ENCODE peak calls at places on chromosome 20, in nine cellular contexts. One of them, this sample, is unnamed.

GRCh38 chr20:44028868-44029847 is 114.5 kb downstream of the TOX2 start:
- DNase-seq in heart left ventricle: no peak
- DNase-seq in psoas muscle: no peak
- DNase-seq in cardiac muscle cell: no peak
- DNase-seq in epithelial cell of esophagus: no peak
- DNase-seq in CD8-positive, alpha-beta T cell: no peak
- DNase-seq in lower lobe of right lung: no peak
- DNase-seq in fibroblast of pulmonary artery: no peak
- DNase-seq in adrenal gland: no peak
- DNase-seq in this sample: no peak

GRCh38 chr20:17538517-17539170 is 7.5 kb upstream of the BFSP1 start:
- DNase-seq in heart left ventricle: no peak
- DNase-seq in psoas muscle: no peak
- DNase-seq in cardiac muscle cell: no peak
- DNase-seq in epithelial cell of esophagus: peak
- DNase-seq in CD8-positive, alpha-beta T cell: no peak
- DNase-seq in lower lobe of right lung: no peak
- DNase-seq in fibroblast of pulmonary artery: no peak
- DNase-seq in adrenal gland: peak
- DNase-seq in this sample: peak

GRCh38 chr20:44153636-44154043 is 33.3 kb downstream of the JPH2 start:
- DNase-seq in heart left ventricle: no peak
- DNase-seq in psoas muscle: no peak
- DNase-seq in cardiac muscle cell: no peak
- DNase-seq in epithelial cell of esophagus: no peak
- DNase-seq in CD8-positive, alpha-beta T cell: peak
- DNase-seq in lower lobe of right lung: no peak
- DNase-seq in fibroblast of pulmonary artery: peak
- DNase-seq in adrenal gland: no peak
- DNase-seq in this sample: no peak

GRCh38 chr20:15061955-15062354 is 724.5 kb upstream of the FLRT3 start:
- DNase-seq in heart left ventricle: no peak
- DNase-seq in psoas muscle: no peak
- DNase-seq in cardiac muscle cell: peak
- DNase-seq in epithelial cell of esophagus: peak
- DNase-seq in CD8-positive, alpha-beta T cell: no peak
- DNase-seq in lower lobe of right lung: no peak
- DNase-seq in fibroblast of pulmonary artery: no peak
- DNase-seq in adrenal gland: no peak
- DNase-seq in this sample: no peak

GRCh38 chr20:13274311-13274965 is 53.4 kb downstream of the ISM1 start:
- DNase-seq in heart left ventricle: peak
- DNase-seq in psoas muscle: no peak
- DNase-seq in cardiac muscle cell: peak
- DNase-seq in epithelial cell of esophagus: no peak
- DNase-seq in CD8-positive, alpha-beta T cell: no peak
- DNase-seq in lower lobe of right lung: no peak
- DNase-seq in fibroblast of pulmonary artery: no peak
- DNase-seq in adrenal gland: no peak
- DNase-seq in this sample: no peak

GRCh38 chr20:22773326-22773725 is 189.0 kb upstream of the FOXA2 start:
- DNase-seq in heart left ventricle: no peak
- DNase-seq in psoas muscle: no peak
- DNase-seq in cardiac muscle cell: no peak
- DNase-seq in epithelial cell of esophagus: no peak
- DNase-seq in CD8-positive, alpha-beta T cell: no peak
- DNase-seq in lower lobe of right lung: no peak
- DNase-seq in fibroblast of pulmonary artery: peak
- DNase-seq in adrenal gland: no peak
- DNase-seq in this sample: no peak

GRCh38 chr20:14861028-14861699 is 523.8 kb upstream of the FLRT3 start:
- DNase-seq in heart left ventricle: no peak
- DNase-seq in psoas muscle: no peak
- DNase-seq in cardiac muscle cell: no peak
- DNase-seq in epithelial cell of esophagus: no peak
- DNase-seq in CD8-positive, alpha-beta T cell: no peak
- DNase-seq in lower lobe of right lung: no peak
- DNase-seq in fibroblast of pulmonary artery: no peak
- DNase-seq in adrenal gland: no peak
- DNase-seq in this sample: no peak

GRCh38 chr20:22402990-22403859 is 181.1 kb downstream of the FOXA2 start:
- DNase-seq in heart left ventricle: no peak
- DNase-seq in psoas muscle: no peak
- DNase-seq in cardiac muscle cell: peak
- DNase-seq in epithelial cell of esophagus: peak
- DNase-seq in CD8-positive, alpha-beta T cell: no peak
- DNase-seq in lower lobe of right lung: no peak
- DNase-seq in fibroblast of pulmonary artery: peak
- DNase-seq in adrenal gland: no peak
- DNase-seq in this sample: no peak

GRCh38 chr20:59633646-59634045 is 29.3 kb downstream of the PHACTR3 start:
- DNase-seq in heart left ventricle: no peak
- DNase-seq in psoas muscle: no peak
- DNase-seq in cardiac muscle cell: no peak
- DNase-seq in epithelial cell of esophagus: no peak
- DNase-seq in CD8-positive, alpha-beta T cell: no peak
- DNase-seq in lower lobe of right lung: no peak
- DNase-seq in fibroblast of pulmonary artery: no peak
- DNase-seq in adrenal gland: no peak
- DNase-seq in this sample: no peak

GRCh38 chr20:62219101-62219991 is 732 bp downstream of the HRH3 start:
- DNase-seq in heart left ventricle: no peak
- DNase-seq in psoas muscle: no peak
- DNase-seq in cardiac muscle cell: peak
- DNase-seq in epithelial cell of esophagus: no peak
- DNase-seq in CD8-positive, alpha-beta T cell: no peak
- DNase-seq in lower lobe of right lung: no peak
- DNase-seq in fibroblast of pulmonary artery: no peak
- DNase-seq in adrenal gland: no peak
- DNase-seq in this sample: no peak

GRCh38 chr20:4225778-4226177 is 210.4 kb upstream of the RNF24 start:
- DNase-seq in heart left ventricle: peak
- DNase-seq in psoas muscle: no peak
- DNase-seq in cardiac muscle cell: no peak
- DNase-seq in epithelial cell of esophagus: peak
- DNase-seq in CD8-positive, alpha-beta T cell: no peak
- DNase-seq in lower lobe of right lung: no peak
- DNase-seq in fibroblast of pulmonary artery: peak
- DNase-seq in adrenal gland: peak
- DNase-seq in this sample: no peak

GRCh38 chr20:44738779-44739477 is 6.7 kb upstream of the KCNK15 start:
- DNase-seq in heart left ventricle: peak
- DNase-seq in psoas muscle: peak
- DNase-seq in cardiac muscle cell: peak
- DNase-seq in epithelial cell of esophagus: peak
- DNase-seq in CD8-positive, alpha-beta T cell: peak
- DNase-seq in lower lobe of right lung: no peak
- DNase-seq in fibroblast of pulmonary artery: peak
- DNase-seq in adrenal gland: peak
- DNase-seq in this sample: peak

GRCh38 chr20:4671015-4671414 is 50.7 kb upstream of the PRND start:
- DNase-seq in heart left ventricle: no peak
- DNase-seq in psoas muscle: no peak
- DNase-seq in cardiac muscle cell: no peak
- DNase-seq in epithelial cell of esophagus: no peak
- DNase-seq in CD8-positive, alpha-beta T cell: no peak
- DNase-seq in lower lobe of right lung: no peak
- DNase-seq in fibroblast of pulmonary artery: no peak
- DNase-seq in adrenal gland: no peak
- DNase-seq in this sample: no peak

GRCh38 chr20:43985608-43986316 is 71.1 kb downstream of the TOX2 start:
- DNase-seq in heart left ventricle: no peak
- DNase-seq in psoas muscle: no peak
- DNase-seq in cardiac muscle cell: no peak
- DNase-seq in epithelial cell of esophagus: no peak
- DNase-seq in CD8-positive, alpha-beta T cell: no peak
- DNase-seq in lower lobe of right lung: no peak
- DNase-seq in fibroblast of pulmonary artery: no peak
- DNase-seq in adrenal gland: no peak
- DNase-seq in this sample: no peak

DNA sequence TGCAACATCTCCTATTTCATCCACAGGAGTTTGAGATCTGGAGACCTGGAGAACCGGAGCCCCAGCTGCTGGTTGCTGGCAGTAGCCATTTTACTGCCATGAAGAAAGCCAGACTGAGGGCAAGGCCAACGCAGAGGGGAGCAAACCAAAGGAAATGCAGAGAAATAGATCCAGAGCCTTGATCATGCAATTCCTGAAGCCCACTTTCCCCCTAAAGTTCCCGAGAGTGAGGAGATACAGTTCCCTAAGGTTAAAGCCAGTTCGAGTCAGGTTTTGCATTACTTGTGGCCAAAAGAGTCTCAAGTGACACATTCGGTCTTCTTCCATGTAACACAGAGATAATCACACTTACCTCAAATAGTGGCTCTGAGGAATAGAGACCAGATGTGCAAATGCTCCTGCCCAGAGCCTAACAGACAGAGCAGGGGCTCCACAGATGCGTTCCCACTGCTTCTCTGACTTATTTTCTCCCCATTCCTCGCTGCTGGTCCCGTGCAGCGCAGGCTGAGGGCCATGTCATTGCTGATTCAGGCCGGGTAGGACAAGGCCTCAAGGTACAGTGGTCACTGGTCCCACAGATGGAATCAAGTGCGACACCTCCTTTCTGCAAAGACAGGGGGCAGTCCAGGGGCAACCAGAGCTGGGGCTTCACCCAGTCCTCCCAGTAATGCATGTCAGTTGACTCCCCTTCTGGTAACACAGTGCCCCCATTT is 35.1 kb upstream of the NFATC2 start:
- DNase-seq in heart left ventricle: no peak
- DNase-seq in psoas muscle: no peak
- DNase-seq in cardiac muscle cell: no peak
- DNase-seq in epithelial cell of esophagus: no peak
- DNase-seq in CD8-positive, alpha-beta T cell: no peak
- DNase-seq in lower lobe of right lung: no peak
- DNase-seq in fibroblast of pulmonary artery: no peak
- DNase-seq in adrenal gland: no peak
- DNase-seq in this sample: no peak
- TF ChIP-seq CTCF in heart left ventricle: no peak
- TF ChIP-seq CTCF in psoas muscle: no peak
- TF ChIP-seq CTCF in cardiac muscle cell: no peak
- TF ChIP-seq CTCF in epithelial cell of esophagus: no peak
- TF ChIP-seq CTCF in CD8-positive, alpha-beta T cell: no peak
- TF ChIP-seq CTCF in lower lobe of right lung: no peak
- TF ChIP-seq CTCF in fibroblast of pulmonary artery: no peak
- TF ChIP-seq CTCF in adrenal gland: no peak
- TF ChIP-seq CTCF in this sample: no peak

GRCh38 chr20:58228484-58229197 is at the start of gene ANKRD60:
- DNase-seq in heart left ventricle: no peak
- DNase-seq in psoas muscle: no peak
- DNase-seq in cardiac muscle cell: peak
- DNase-seq in epithelial cell of esophagus: peak
- DNase-seq in CD8-positive, alpha-beta T cell: peak
- DNase-seq in lower lobe of right lung: no peak
- DNase-seq in fibroblast of pulmonary artery: peak
- DNase-seq in adrenal gland: peak
- DNase-seq in this sample: no peak
- H3K4me3 ChIP-seq in heart left ventricle: no peak
- H3K4me3 ChIP-seq in psoas muscle: no peak
- H3K4me3 ChIP-seq in cardiac muscle cell: peak
- H3K4me3 ChIP-seq in epithelial cell of esophagus: peak
- H3K4me3 ChIP-seq in CD8-positive, alpha-beta T cell: no peak
- H3K4me3 ChIP-seq in lower lobe of right lung: no peak
- H3K4me3 ChIP-seq in fibroblast of pulmonary artery: peak
- H3K4me3 ChIP-seq in adrenal gland: peak
- H3K4me3 ChIP-seq in this sample: no peak

DNA sequence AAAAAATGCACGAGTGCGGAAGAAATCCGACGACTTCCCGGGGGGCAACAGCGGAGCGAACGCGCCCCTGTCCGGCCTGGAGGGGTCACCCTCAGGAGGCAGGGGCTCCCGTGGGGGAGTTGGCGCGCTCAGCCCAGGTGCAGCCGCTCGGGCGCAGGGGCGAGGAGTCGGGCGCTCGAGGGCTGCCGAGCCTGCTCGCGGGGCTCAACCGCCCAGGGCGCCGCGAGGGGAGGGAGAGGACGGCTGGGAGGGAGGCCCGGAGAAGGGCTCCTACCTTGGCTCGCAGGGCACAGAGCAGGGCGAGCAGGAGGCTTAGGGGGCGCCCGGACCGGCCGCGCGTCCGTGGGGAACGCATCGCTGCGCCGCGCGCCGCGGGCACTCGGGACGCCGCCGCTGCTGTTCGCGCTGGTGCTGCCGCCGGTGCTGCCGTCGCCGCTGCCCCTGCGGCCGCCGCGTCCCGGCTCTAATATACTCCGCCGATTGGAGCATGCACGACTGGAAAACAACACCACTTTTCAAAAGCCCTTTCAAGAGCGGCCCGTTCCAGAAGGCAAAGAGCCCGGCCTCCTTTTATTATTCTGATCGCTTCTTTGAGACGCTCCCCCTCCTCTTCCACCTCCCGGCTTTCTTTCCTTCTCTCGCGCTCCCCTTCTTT is 496 bp downstream of the JAG1 start:
- DNase-seq in heart left ventricle: no peak
- DNase-seq in psoas muscle: peak
- DNase-seq in cardiac muscle cell: peak
- DNase-seq in epithelial cell of esophagus: no peak
- DNase-seq in CD8-positive, alpha-beta T cell: no peak
- DNase-seq in lower lobe of right lung: peak
- DNase-seq in fibroblast of pulmonary artery: no peak
- DNase-seq in adrenal gland: peak
- DNase-seq in this sample: no peak
- TF ChIP-seq CTCF in heart left ventricle: no peak
- TF ChIP-seq CTCF in psoas muscle: no peak
- TF ChIP-seq CTCF in cardiac muscle cell: no peak
- TF ChIP-seq CTCF in epithelial cell of esophagus: no peak
- TF ChIP-seq CTCF in CD8-positive, alpha-beta T cell: no peak
- TF ChIP-seq CTCF in lower lobe of right lung: no peak
- TF ChIP-seq CTCF in fibroblast of pulmonary artery: no peak
- TF ChIP-seq CTCF in adrenal gland: no peak
- TF ChIP-seq CTCF in this sample: no peak

DNA sequence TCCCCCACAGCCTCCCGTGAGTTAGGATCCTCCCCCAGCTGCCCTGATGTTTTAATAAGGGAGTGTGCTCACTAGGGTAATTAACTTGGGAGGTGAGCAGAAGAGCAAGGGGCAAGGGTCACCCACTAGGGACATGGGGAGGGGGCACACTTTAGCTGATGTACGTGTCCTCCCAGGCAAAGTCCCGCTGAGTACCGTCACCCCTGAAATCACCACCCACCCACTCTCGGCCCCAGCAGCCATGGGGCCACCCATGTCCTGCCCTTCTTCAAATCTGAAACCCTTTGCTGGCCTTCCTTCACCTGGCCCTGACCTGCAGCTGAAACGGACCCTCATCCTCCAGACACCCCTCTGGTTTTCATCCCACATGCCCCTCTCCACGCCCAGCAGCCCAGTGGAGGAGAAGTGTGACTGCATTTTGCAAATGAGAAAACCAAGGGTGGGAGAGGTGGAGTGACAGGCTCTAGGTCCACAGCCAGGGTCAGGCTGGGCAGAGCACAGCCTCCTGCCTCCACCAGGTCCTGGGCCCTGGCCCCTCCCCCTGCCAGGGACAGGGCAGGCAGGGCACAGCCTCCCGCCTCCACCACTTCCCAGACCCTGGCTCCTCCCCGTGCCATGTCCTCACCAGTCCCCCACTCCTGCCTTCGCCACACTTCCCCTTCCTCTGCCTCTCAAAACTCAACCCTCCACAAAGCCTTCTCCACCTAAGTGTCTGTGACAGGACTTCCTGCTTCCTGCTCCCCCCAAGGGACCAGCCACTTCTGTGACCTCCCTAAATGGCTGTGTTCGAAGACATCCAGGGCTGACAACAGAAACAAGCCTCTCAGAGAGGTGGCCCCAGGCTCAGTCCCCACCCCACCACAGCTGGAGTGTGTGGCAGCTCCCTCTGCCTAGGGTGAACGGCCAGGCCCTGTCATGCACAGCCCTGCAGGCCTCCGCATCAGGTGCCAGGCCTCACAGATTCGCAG is 15.1 kb downstream of the ACSS1 start:
- DNase-seq in heart left ventricle: peak
- DNase-seq in psoas muscle: peak
- DNase-seq in cardiac muscle cell: no peak
- DNase-seq in epithelial cell of esophagus: no peak
- DNase-seq in CD8-positive, alpha-beta T cell: peak
- DNase-seq in lower lobe of right lung: peak
- DNase-seq in fibroblast of pulmonary artery: no peak
- DNase-seq in adrenal gland: peak
- DNase-seq in this sample: peak
- H3K4me3 ChIP-seq in heart left ventricle: no peak
- H3K4me3 ChIP-seq in psoas muscle: no peak
- H3K4me3 ChIP-seq in cardiac muscle cell: no peak
- H3K4me3 ChIP-seq in epithelial cell of esophagus: no peak
- H3K4me3 ChIP-seq in CD8-positive, alpha-beta T cell: peak
- H3K4me3 ChIP-seq in lower lobe of right lung: no peak
- H3K4me3 ChIP-seq in fibroblast of pulmonary artery: no peak
- H3K4me3 ChIP-seq in adrenal gland: no peak
- H3K4me3 ChIP-seq in this sample: no peak